ENCODE peak calls at places on chromosomes 3 and 15, in seven cellular contexts. P is mucosa of gallbladder; V is cardiac muscle cell; I is smooth muscle cell of the brain vasculature; E is coronary artery; K is stimulated activated CD8-positive, alpha-beta memory T cell treated with anti-CD3 and anti-CD28 coated beads, Interleukin-7, amount 100 ng/mL, for 1 hour; B is NCI-H1930. W is an unnamed sample.

GRCh38 chr3:48594431-48595049 is 589 bp downstream of the COL7A1 start:
- DNase-seq in K (no peak), I (no peak), P (no peak), B (no peak), V (no peak), E (no peak), W (no peak)

GRCh38 chr3:159807137-159808028 is 181.3 kb upstream of the IL12A start:
- DNase-seq in P (no peak), B (no peak), K (no peak), V (no peak), E (no peak), I (no peak), W (no peak)

GRCh38 chr3:120203016-120203415 is 82.0 kb downstream of the GPR156 start:
- DNase-seq in P (peak; percentile 22), E (no peak), V (no peak), B (no peak), K (no peak), I (no peak), W (no peak)

GRCh38 chr3:29978036-29978435 is 628.4 kb upstream of the TGFBR2 start:
- DNase-seq in V (no peak), K (no peak), E (no peak), I (no peak), P (no peak), B (no peak), W (no peak)

GRCh38 chr3:175914785-175915184 is 1055.7 kb downstream of the NAALADL2 start:
- DNase-seq in K (no peak), V (no peak), I (no peak), B (no peak), P (no peak), E (no peak), W (no peak)

GRCh38 chr15:57296473-57297162 is 79.7 kb upstream of the CGNL1 start:
- DNase-seq in K (no peak), V (no peak), I (no peak), B (no peak), P (peak; percentile 33), E (no peak), W (no peak)

GRCh38 chr3:49199900-49200281 is 28.5 kb downstream of the KLHDC8B start:
- DNase-seq in E (no peak), I (peak; percentile 7), P (no peak), V (no peak), B (no peak), K (no peak), W (no peak)

GRCh38 chr3:170815340-170815739 is 54.7 kb downstream of the RPL22L1 start:
- DNase-seq in P (peak; percentile 16), K (no peak), I (no peak), E (no peak), B (peak; percentile 3), V (peak; percentile 67), W (peak; percentile 19)

GRCh38 chr15:56582785-56583184 is 117.8 kb upstream of the MNS1 start:
- DNase-seq in K (no peak), I (no peak), B (no peak), P (no peak), E (no peak), V (no peak), W (no peak)

GRCh38 chr3:188627652-188628051 is 473.7 kb downstream of the LPP start:
- DNase-seq in V (no peak), I (no peak), K (no peak), P (no peak), B (no peak), E (no peak), W (no peak)

GRCh38 chr15:62089616-62090015 is 22.8 kb downstream of the C2CD4A start:
- DNase-seq in K (no peak), B (no peak), P (no peak), E (no peak), I (no peak), V (no peak), W (no peak)

GRCh38 chr3:71708478-71709098 is 16.6 kb downstream of the EIF4E3 start:
- DNase-seq in V (no peak), K (no peak), E (no peak), I (no peak), P (no peak), B (no peak), W (no peak)

GRCh38 chr3:30578479-30578878 is 27.9 kb upstream of the TGFBR2 start:
- DNase-seq in K (no peak), I (peak; percentile 39), V (no peak), E (no peak), P (peak; percentile 40), B (no peak), W (no peak)

GRCh38 chr3:170680593-170680992 is 94.7 kb upstream of the SLC7A14 start:
- DNase-seq in I (no peak), E (no peak), K (no peak), P (no peak), B (no peak), V (no peak), W (no peak)

GRCh38 chr3:129161860-129162271 is 1.0 kb upstream of the ISY1 start:
- DNase-seq in V (no peak), K (no peak), E (no peak), P (no peak), B (no peak), I (no peak), W (no peak)

W was measured in NCI-H2227 treated with DMSO at 0.1 percent for 48 hours.